ENCODE peak calls at places on chromosomes 6 and 20, in four cellular contexts. D is foreskin fibroblast, C is nephron progenitor cell, L is naive B cell. T is an unnamed sample.

GRCh38 chr6:105453968-105454367 is 51.1 kb upstream of the PREP start:
- DNase-seq in D (no peak), C (no peak), L (no peak), T (no peak)

GRCh38 chr20:39111359-39112195 is 149.4 kb downstream of the DHX35 start:
- DNase-seq in D (no peak), C (no peak), L (no peak), T (no peak)

GRCh38 chr6:15268130-15268908 is 22.4 kb downstream of the JARID2 start:
- DNase-seq in D (peak), C (no peak), L (no peak), T (no peak)

GRCh38 chr6:116190550-116190949 is 63.3 kb downstream of the TSPYL4 start:
- DNase-seq in D (peak), C (no peak), L (no peak), T (peak)

GRCh38 chr6:109513571-109514071 is 30.6 kb upstream of the ZBTB24 start:
- DNase-seq in D (peak), C (no peak), L (no peak), T (no peak)

GRCh38 chr6:163804991-163805390 is 390.5 kb downstream of the QKI start:
- DNase-seq in D (no peak), C (no peak), L (no peak), T (no peak)

GRCh38 chr6:35736293-35736894 is 438 bp upstream of the ARMC12 start:
- DNase-seq in D (peak), C (peak), L (peak), T (peak)

GRCh38 chr6:104606361-104606760 is 253.4 kb downstream of the HACE1 start:
- DNase-seq in D (no peak), C (no peak), L (no peak), T (no peak)

GRCh38 chr20:62321521-62321948 is 18.7 kb downstream of the ADRM1 start:
- DNase-seq in D (no peak), C (no peak), L (no peak), T (peak)

GRCh38 chr6:44201638-44202303 is 15.0 kb upstream of the MYMX start:
- DNase-seq in D (no peak), C (no peak), L (no peak), T (no peak)

GRCh38 chr6:53306819-53307347 is 41.9 kb downstream of the ELOVL5 start:
- DNase-seq in D (peak), C (no peak), L (no peak), T (peak)

GRCh38 chr6:26401389-26401986 is 587 bp upstream of the BTN3A1 start:
- DNase-seq in D (no peak), C (no peak), L (no peak), T (no peak)

GRCh38 chr6:19465760-19466159 is 371.4 kb upstream of the ID4 start:
- DNase-seq in D (peak), C (no peak), L (no peak), T (peak)

GRCh38 chr6:166830185-166830890 is 126.0 kb downstream of the RNASET2 start:
- DNase-seq in D (no peak), C (no peak), L (peak), T (no peak)

GRCh38 chr20:57475388-57476072 is 49.4 kb downstream of the CTCFL start:
- DNase-seq in D (no peak), C (no peak), L (no peak), T (no peak)

GRCh38 chr6:147699637-147700036 is 191.1 kb downstream of the SAMD5 start:
- DNase-seq in D (peak), C (no peak), L (no peak), T (peak)

GRCh38 chr6:52136055-52136454 is 48.6 kb upstream of the PKHD1 start:
- DNase-seq in D (no peak), C (no peak), L (no peak), T (no peak)

GRCh38 chr6:45709834-45710233 is 305.8 kb downstream of the CLIC5 start:
- DNase-seq in D (no peak), C (no peak), L (no peak), T (no peak)

GRCh38 chr20:23178806-23179205 is 92.7 kb upstream of the CD93 start:
- DNase-seq in D (no peak), C (no peak), L (no peak), T (no peak)

GRCh38 chr20:36465109-36466080 is 75.9 kb upstream of the MYL9 start:
- DNase-seq in D (peak), C (no peak), L (no peak), T (peak)

GRCh38 chr6:101113468-101114260 is 232.5 kb upstream of the ASCC3 start:
- DNase-seq in D (no peak), C (no peak), L (no peak), T (no peak)

T was measured in AG08396.